ENCODE peak calls at places on chromosomes 16 and 17, in seven cellular contexts. U is cardiac muscle cell, X is tibial artery, A is lower lobe of right lung, C is HFF-Myc, K is upper lobe of right lung, W is breast epithelium. I is an unnamed sample.

GRCh38 chr17:49987681-49988441 is 7.2 kb downstream of the DLX3 start:
- DNase-seq in W (no peak), C (no peak), A (no peak), K (peak; percentile 58), U (peak; percentile 32), X (no peak), I (no peak)

GRCh38 chr16:75256871-75257343 is 5.5 kb upstream of the BCAR1 start:
- DNase-seq in C (no peak), X (no peak), U (no peak), K (no peak), W (no peak), A (peak; percentile 50), I (no peak)

GRCh38 chr17:59155439-59156177 is at the start of gene PRR11:
- DNase-seq in K (peak; percentile 91), U (no peak), X (peak; percentile 98), W (peak; percentile 98), C (no peak), A (peak; percentile 95), I (peak; percentile 83)

GRCh38 chr17:47733414-47734288 is 615 bp downstream of the TBX21 start:
- DNase-seq in K (peak; percentile 49), A (no peak), C (no peak), X (peak; percentile 18), W (no peak), U (no peak), I (peak; percentile 17)

GRCh38 chr17:17350491-17351355 is 47.5 kb downstream of the NT5M start:
- DNase-seq in A (no peak), X (no peak), W (no peak), U (no peak), C (no peak), K (peak; percentile 60), I (no peak)

GRCh38 chr16:5490499-5490898 is 392.9 kb upstream of the EEF2KMT start:
- DNase-seq in X (no peak), W (no peak), C (no peak), K (peak; percentile 69), U (no peak), A (peak; percentile 52), I (no peak)

GRCh38 chr16:27108051-27108770 is 41.5 kb downstream of the C16orf82 start:
- DNase-seq in A (no peak), C (no peak), K (no peak), W (no peak), X (no peak), U (no peak), I (no peak)

GRCh38 chr16:66263168-66263972 is 103.1 kb upstream of the CDH5 start:
- DNase-seq in W (peak; percentile 15), C (no peak), U (no peak), K (no peak), X (no peak), A (no peak), I (no peak)

GRCh38 chr17:29059281-29059680 is 16.3 kb downstream of the PIPOX start:
- DNase-seq in C (peak; percentile 25), W (no peak), A (no peak), X (no peak), K (no peak), U (peak; percentile 53), I (no peak)

GRCh38 chr17:29784661-29785060 is 145.4 kb downstream of the SSH2 start:
- DNase-seq in K (no peak), X (no peak), A (no peak), C (no peak), W (no peak), U (peak; percentile 53), I (no peak)

GRCh38 chr17:1076982-1077302 is 80.0 kb downstream of the TIMM22 start:
- DNase-seq in X (no peak), W (no peak), K (no peak), A (no peak), C (no peak), U (no peak), I (no peak)

GRCh38 chr16:85453-85782 is 7.4 kb downstream of the MPG start:
- DNase-seq in W (no peak), K (no peak), C (no peak), U (no peak), A (no peak), X (no peak), I (no peak)

GRCh38 chr17:47604268-47604927 is 45.3 kb upstream of the KPNB1 start:
- DNase-seq in X (peak; percentile 30), K (no peak), C (no peak), U (peak; percentile 49), W (no peak), A (no peak), I (no peak)

GRCh38 chr17:2214887-2215615 is 88.5 kb downstream of the SMG6 start:
- DNase-seq in X (no peak), A (no peak), U (peak; percentile 84), K (no peak), W (no peak), C (no peak), I (no peak)

GRCh38 chr17:545156-545555 is 169.5 kb downstream of the VPS53 start:
- DNase-seq in A (no peak), X (no peak), U (no peak), W (no peak), K (no peak), C (no peak), I (no peak)

GRCh38 chr17:66560691-66561090 is 258.3 kb downstream of the PRKCA start:
- DNase-seq in W (no peak), X (no peak), A (no peak), K (no peak), C (no peak), U (no peak), I (no peak)

GRCh38 chr17:751269-752001 is 629 bp downstream of the GEMIN4 start:
- DNase-seq in C (no peak), A (peak; percentile 62), K (peak; percentile 80), U (peak; percentile 52), X (peak; percentile 36), W (no peak), I (no peak)

GRCh38 chr16:1610071-1610840 is 1.6 kb downstream of the IFT140 start:
- DNase-seq in C (peak; percentile 49), W (peak; percentile 84), A (peak; percentile 91), K (peak; percentile 94), U (peak; percentile 91), X (peak; percentile 77), I (peak; percentile 65)

GRCh38 chr16:1502092-1503004 is 9.2 kb downstream of the TELO2 start:
- DNase-seq in A (no peak), U (no peak), C (no peak), W (no peak), K (peak; percentile 60), X (no peak), I (no peak)

GRCh38 chr16:85955566-85955965 is 56.6 kb downstream of the IRF8 start:
- DNase-seq in X (no peak), A (no peak), W (no peak), U (no peak), C (no peak), K (no peak), I (no peak)

GRCh38 chr17:61251939-61252865 is 147.4 kb upstream of the TBX2 start:
- DNase-seq in C (peak; percentile 98), U (peak; percentile 100), K (peak; percentile 94), W (peak; percentile 67), A (peak; percentile 95), X (peak; percentile 97), I (peak; percentile 44)

GRCh38 chr17:50206604-50207293 is 5.3 kb upstream of the COL1A1 start:
- DNase-seq in C (no peak), A (no peak), X (peak; percentile 57), U (peak; percentile 72), K (no peak), W (no peak), I (no peak)

GRCh38 chr17:49548506-49549310 is 27.0 kb upstream of the NXPH3 start:
- DNase-seq in A (no peak), W (no peak), U (peak; percentile 73), C (no peak), X (no peak), K (peak; percentile 69), I (no peak)

GRCh38 chr17:40852378-40852777 is 14.6 kb downstream of the KRT12 start:
- DNase-seq in U (no peak), W (no peak), C (no peak), X (no peak), K (no peak), A (no peak), I (no peak)
- TF ChIP-seq CTCF in U (no peak), W (no peak), C (no peak), X (no peak), K (no peak), A (no peak), I (no peak)

GRCh38 chr17:8066841-8067775 is 20.4 kb downstream of the ALOX12B start:
- DNase-seq in C (no peak), X (no peak), W (no peak), K (peak; percentile 55), U (no peak), A (peak; percentile 42), I (no peak)
- TF ChIP-seq CTCF in C (no peak), X (no peak), W (no peak), K (no peak), U (no peak), A (no peak), I (no peak)

DNA sequence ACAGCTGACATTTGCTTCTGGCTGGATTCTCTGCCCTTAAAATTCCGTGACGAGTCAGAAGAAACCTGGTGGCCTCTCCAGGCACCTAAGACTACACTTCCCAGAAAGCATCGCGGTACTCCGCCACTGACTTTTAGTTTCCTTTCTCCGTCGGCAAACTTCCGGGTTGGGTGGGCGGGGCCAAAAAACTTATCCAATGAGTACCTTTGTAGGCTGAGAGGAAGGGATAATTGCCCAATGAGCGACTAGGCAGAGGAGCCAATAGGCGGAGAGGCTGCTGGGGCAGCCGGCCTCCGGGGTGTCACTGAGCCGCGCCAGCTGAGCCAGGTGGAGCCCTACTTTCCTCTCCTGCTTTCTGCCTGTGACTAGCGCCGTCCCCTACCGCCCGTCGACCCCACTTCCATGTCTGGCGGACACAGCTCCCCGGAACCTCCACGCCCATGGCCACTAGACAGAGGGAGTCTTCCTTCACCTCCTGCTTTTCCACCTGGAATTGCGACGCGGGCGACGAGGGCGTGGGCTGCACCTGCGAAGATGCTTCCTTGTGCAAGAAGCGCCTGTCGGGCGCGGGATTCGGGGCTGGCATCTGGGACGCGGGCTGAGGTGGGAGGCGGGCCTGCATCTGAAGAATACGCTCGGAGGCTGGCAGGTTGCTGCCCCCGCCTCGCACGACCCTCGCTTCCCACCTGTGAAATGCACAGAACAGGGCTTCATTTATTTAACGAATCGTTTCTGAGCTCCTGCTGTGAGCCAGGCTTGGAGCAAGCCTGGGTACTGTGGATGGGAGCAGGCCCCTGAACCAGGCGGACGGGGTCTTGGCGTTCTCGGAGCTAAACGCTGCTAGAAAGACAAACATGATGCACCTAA is 16.5 kb upstream of the ARHGAP17 start:
- DNase-seq in K (peak; percentile 93), X (peak; percentile 86), U (peak; percentile 97), A (peak; percentile 92), W (peak; percentile 93), C (peak; percentile 92), I (peak; percentile 49)
- TF ChIP-seq CTCF in K (no peak), X (no peak), U (no peak), A (no peak), W (no peak), C (no peak), I (no peak)

GRCh38 chr16:54193013-54193655 is 93.5 kb downstream of the IRX3 start:
- DNase-seq in C (no peak), K (no peak), U (no peak), X (no peak), A (no peak), W (no peak), I (no peak)
- TF ChIP-seq CTCF in C (no peak), K (no peak), U (no peak), X (no peak), A (no peak), W (no peak), I (no peak)